ENCODE peak calls at places on chromosomes 6 and 20, in nine cellular contexts. One of them, this sample, is unnamed. For H3K4me1 and H3K36me3, the result is how much of the 10 kb centered on the place peaks cover.

GRCh38 chr20:18362916-18363315 is 74.6 kb downstream of the ZNF133 start:
- DNase-seq in HCT116: no peak
- DNase-seq in HepG2: no peak
- DNase-seq in stomach: no peak
- DNase-seq in prostate gland: no peak
- DNase-seq in transverse colon: no peak
- DNase-seq in K562: no peak
- DNase-seq in Panc1: no peak
- DNase-seq in upper lobe of left lung: peak
- DNase-seq in this sample: no peak

GRCh38 chr20:860891-861290 is 27.4 kb downstream of the FAM110A start:
- DNase-seq in HCT116: no peak
- DNase-seq in HepG2: no peak
- DNase-seq in stomach: no peak
- DNase-seq in prostate gland: no peak
- DNase-seq in transverse colon: no peak
- DNase-seq in K562: no peak
- DNase-seq in Panc1: no peak
- DNase-seq in upper lobe of left lung: no peak
- DNase-seq in this sample: no peak

GRCh38 chr6:8707956-8708772 is 272.8 kb upstream of the SLC35B3 start:
- DNase-seq in HCT116: peak
- DNase-seq in HepG2: peak
- DNase-seq in stomach: peak
- DNase-seq in prostate gland: peak
- DNase-seq in transverse colon: peak
- DNase-seq in K562: no peak
- DNase-seq in Panc1: peak
- DNase-seq in upper lobe of left lung: no peak
- DNase-seq in this sample: no peak

GRCh38 chr20:61218886-61219480 is 33.1 kb upstream of the CDH4 start:
- DNase-seq in HCT116: no peak
- DNase-seq in HepG2: no peak
- DNase-seq in stomach: no peak
- DNase-seq in prostate gland: no peak
- DNase-seq in transverse colon: no peak
- DNase-seq in K562: no peak
- DNase-seq in Panc1: no peak
- DNase-seq in upper lobe of left lung: no peak
- DNase-seq in this sample: no peak

GRCh38 chr20:31845300-31845863 is at the start of gene FOXS1:
- DNase-seq in HCT116: no peak
- DNase-seq in HepG2: no peak
- DNase-seq in stomach: no peak
- DNase-seq in prostate gland: no peak
- DNase-seq in transverse colon: no peak
- DNase-seq in K562: no peak
- DNase-seq in Panc1: no peak
- DNase-seq in upper lobe of left lung: peak
- DNase-seq in this sample: no peak

GRCh38 chr6:138226701-138227315 is 8.5 kb upstream of the PBOV1 start:
- DNase-seq in HCT116: no peak
- DNase-seq in HepG2: no peak
- DNase-seq in stomach: no peak
- DNase-seq in prostate gland: no peak
- DNase-seq in transverse colon: no peak
- DNase-seq in K562: no peak
- DNase-seq in Panc1: no peak
- DNase-seq in upper lobe of left lung: no peak
- DNase-seq in this sample: no peak

GRCh38 chr6:81067057-81067456 is 685.4 kb downstream of the TENT5A start:
- DNase-seq in HCT116: no peak
- DNase-seq in HepG2: no peak
- DNase-seq in stomach: no peak
- DNase-seq in prostate gland: no peak
- DNase-seq in transverse colon: no peak
- DNase-seq in K562: no peak
- DNase-seq in Panc1: no peak
- DNase-seq in upper lobe of left lung: no peak
- DNase-seq in this sample: no peak

GRCh38 chr6:3731700-3732099 is 19.8 kb downstream of the PXDC1 start:
- DNase-seq in HCT116: no peak
- DNase-seq in HepG2: no peak
- DNase-seq in stomach: no peak
- DNase-seq in prostate gland: no peak
- DNase-seq in transverse colon: no peak
- DNase-seq in K562: no peak
- DNase-seq in Panc1: no peak
- DNase-seq in upper lobe of left lung: no peak
- DNase-seq in this sample: peak

GRCh38 chr20:11902264-11902663 is 15.4 kb upstream of the BTBD3 start:
- DNase-seq in HCT116: no peak
- DNase-seq in HepG2: no peak
- DNase-seq in stomach: no peak
- DNase-seq in prostate gland: no peak
- DNase-seq in transverse colon: no peak
- DNase-seq in K562: no peak
- DNase-seq in Panc1: no peak
- DNase-seq in upper lobe of left lung: no peak
- DNase-seq in this sample: no peak

GRCh38 chr6:37794825-37795224 is 24.7 kb upstream of the ZFAND3 start:
- DNase-seq in HCT116: no peak
- DNase-seq in HepG2: no peak
- DNase-seq in stomach: no peak
- DNase-seq in prostate gland: no peak
- DNase-seq in transverse colon: no peak
- DNase-seq in K562: no peak
- DNase-seq in Panc1: peak
- DNase-seq in upper lobe of left lung: no peak
- DNase-seq in this sample: no peak

GRCh38 chr20:13494019-13494418 is 144.7 kb downstream of the TASP1 start:
- DNase-seq in HCT116: no peak
- DNase-seq in HepG2: no peak
- DNase-seq in stomach: no peak
- DNase-seq in prostate gland: no peak
- DNase-seq in transverse colon: no peak
- DNase-seq in K562: no peak
- DNase-seq in Panc1: no peak
- DNase-seq in upper lobe of left lung: no peak
- DNase-seq in this sample: no peak

GRCh38 chr6:167112421-167112820 is 10.5 kb upstream of the CCR6 start:
- DNase-seq in HCT116: no peak
- DNase-seq in HepG2: no peak
- DNase-seq in stomach: no peak
- DNase-seq in prostate gland: no peak
- DNase-seq in transverse colon: no peak
- DNase-seq in K562: no peak
- DNase-seq in Panc1: no peak
- DNase-seq in upper lobe of left lung: no peak
- DNase-seq in this sample: no peak

GRCh38 chr6:129253731-129254130 is 370.8 kb downstream of the LAMA2 start:
- DNase-seq in HCT116: no peak
- DNase-seq in HepG2: no peak
- DNase-seq in stomach: no peak
- DNase-seq in prostate gland: no peak
- DNase-seq in transverse colon: no peak
- DNase-seq in K562: no peak
- DNase-seq in Panc1: no peak
- DNase-seq in upper lobe of left lung: no peak
- DNase-seq in this sample: no peak

GRCh38 chr20:37414636-37415035 is 68.7 kb downstream of the SRC start:
- DNase-seq in HCT116: no peak
- DNase-seq in HepG2: no peak
- DNase-seq in stomach: no peak
- DNase-seq in prostate gland: no peak
- DNase-seq in transverse colon: no peak
- DNase-seq in K562: no peak
- DNase-seq in Panc1: no peak
- DNase-seq in upper lobe of left lung: no peak
- DNase-seq in this sample: no peak

GRCh38 chr20:37417857-37418501 is 72.0 kb downstream of the SRC start:
- DNase-seq in HCT116: no peak
- DNase-seq in HepG2: no peak
- DNase-seq in stomach: no peak
- DNase-seq in prostate gland: no peak
- DNase-seq in transverse colon: no peak
- DNase-seq in K562: no peak
- DNase-seq in Panc1: no peak
- DNase-seq in upper lobe of left lung: no peak
- DNase-seq in this sample: no peak

GRCh38 chr20:37417146-37417856 is 71.4 kb downstream of the SRC start:
- DNase-seq in HCT116: no peak
- DNase-seq in HepG2: no peak
- DNase-seq in stomach: no peak
- DNase-seq in prostate gland: no peak
- DNase-seq in transverse colon: no peak
- DNase-seq in K562: no peak
- DNase-seq in Panc1: no peak
- DNase-seq in upper lobe of left lung: no peak
- DNase-seq in this sample: no peak

GRCh38 chr20:37415118-37416085 is 69.5 kb downstream of the SRC start:
- DNase-seq in HCT116: no peak
- DNase-seq in HepG2: no peak
- DNase-seq in stomach: no peak
- DNase-seq in prostate gland: no peak
- DNase-seq in transverse colon: no peak
- DNase-seq in K562: no peak
- DNase-seq in Panc1: no peak
- DNase-seq in upper lobe of left lung: no peak
- DNase-seq in this sample: no peak

DNA sequence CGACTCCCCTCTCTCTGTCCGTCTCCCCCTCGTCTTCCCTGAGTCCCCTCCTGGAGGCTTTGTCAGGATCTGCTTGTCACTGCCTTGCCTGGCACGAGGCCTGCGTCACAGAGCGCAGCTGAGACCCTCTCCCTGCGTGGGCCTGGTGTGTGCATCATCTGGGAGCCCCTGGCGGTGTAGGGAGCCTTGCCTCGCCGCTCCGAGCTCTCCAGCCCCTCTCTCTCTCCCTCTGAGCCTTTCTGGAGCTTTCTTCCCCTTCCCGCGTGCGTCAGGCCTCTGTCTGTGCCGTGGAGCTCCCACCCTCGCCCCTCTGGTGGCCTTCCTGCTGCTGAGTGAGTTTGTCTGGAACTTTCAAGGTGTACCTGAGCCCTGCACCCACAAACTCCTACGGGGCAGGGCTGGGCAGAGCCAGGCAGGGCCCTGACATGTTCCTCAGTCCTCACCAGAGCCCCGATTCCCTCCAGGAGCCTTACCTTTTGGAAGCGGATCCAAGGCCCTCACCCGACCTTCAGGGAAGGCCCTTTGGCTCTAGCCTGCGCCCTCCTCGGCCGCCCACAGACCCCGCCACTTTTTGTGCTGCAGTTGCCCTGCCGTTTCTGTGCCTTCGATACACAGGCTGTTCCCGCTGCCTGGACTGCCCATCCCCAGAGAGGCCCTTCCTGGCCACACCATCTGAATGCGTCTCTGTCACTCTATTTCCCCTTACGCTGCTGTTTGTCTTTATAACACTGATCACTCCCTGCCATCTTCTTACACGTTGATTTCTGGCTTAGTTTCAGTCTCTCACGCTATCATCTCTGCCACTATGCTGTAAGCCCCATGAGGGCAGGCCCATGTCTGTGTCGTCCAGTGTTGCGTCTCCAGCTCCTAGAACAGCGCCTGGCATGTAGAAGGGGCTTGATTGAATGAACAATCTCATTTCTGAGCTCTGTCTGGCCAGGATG is 70.5 kb downstream of the SRC start:
- DNase-seq in HCT116: no peak
- DNase-seq in HepG2: no peak
- DNase-seq in stomach: no peak
- DNase-seq in prostate gland: no peak
- DNase-seq in transverse colon: no peak
- DNase-seq in K562: no peak
- DNase-seq in Panc1: no peak
- DNase-seq in upper lobe of left lung: no peak
- DNase-seq in this sample: no peak
- TF ChIP-seq POLR2AphosphoS5 in HCT116: no peak
- TF ChIP-seq POLR2AphosphoS5 in HepG2: no peak
- TF ChIP-seq POLR2AphosphoS5 in stomach: no peak
- TF ChIP-seq POLR2AphosphoS5 in prostate gland: no peak
- TF ChIP-seq POLR2AphosphoS5 in transverse colon: no peak
- TF ChIP-seq POLR2AphosphoS5 in K562: no peak
- TF ChIP-seq POLR2AphosphoS5 in Panc1: no peak
- TF ChIP-seq POLR2AphosphoS5 in upper lobe of left lung: no peak
- TF ChIP-seq POLR2AphosphoS5 in this sample: no peak

GRCh38 chr20:4815618-4816017 is 93.9 kb downstream of the PRND start:
- DNase-seq in HCT116: no peak
- DNase-seq in HepG2: no peak
- DNase-seq in stomach: no peak
- DNase-seq in prostate gland: no peak
- DNase-seq in transverse colon: no peak
- DNase-seq in K562: no peak
- DNase-seq in Panc1: no peak
- DNase-seq in upper lobe of left lung: no peak
- DNase-seq in this sample: no peak
- H3K4me1 ChIP-seq in HCT116: under half
- H3K4me1 ChIP-seq in HepG2: under half
- H3K4me1 ChIP-seq in stomach: under half
- H3K4me1 ChIP-seq in prostate gland: under half
- H3K4me1 ChIP-seq in transverse colon: under half
- H3K4me1 ChIP-seq in K562: under half
- H3K4me1 ChIP-seq in Panc1: under half
- H3K4me1 ChIP-seq in upper lobe of left lung: half or more
- H3K4me1 ChIP-seq in this sample: under half

GRCh38 chr6:31534011-31534410 is 5.2 kb downstream of the MCCD1 start:
- DNase-seq in HCT116: no peak
- DNase-seq in HepG2: no peak
- DNase-seq in stomach: no peak
- DNase-seq in prostate gland: no peak
- DNase-seq in transverse colon: no peak
- DNase-seq in K562: no peak
- DNase-seq in Panc1: no peak
- DNase-seq in upper lobe of left lung: no peak
- DNase-seq in this sample: no peak
- H3K36me3 ChIP-seq in HCT116: half or more
- H3K36me3 ChIP-seq in HepG2: half or more
- H3K36me3 ChIP-seq in stomach: half or more
- H3K36me3 ChIP-seq in prostate gland: under half
- H3K36me3 ChIP-seq in transverse colon: under half
- H3K36me3 ChIP-seq in K562: half or more
- H3K36me3 ChIP-seq in Panc1: under half
- H3K36me3 ChIP-seq in upper lobe of left lung: half or more
- H3K36me3 ChIP-seq in this sample: half or more

GRCh38 chr6:165774903-165775608 is 112.0 kb upstream of the PDE10A start:
- DNase-seq in HCT116: no peak
- DNase-seq in HepG2: peak
- DNase-seq in stomach: no peak
- DNase-seq in prostate gland: no peak
- DNase-seq in transverse colon: no peak
- DNase-seq in K562: no peak
- DNase-seq in Panc1: no peak
- DNase-seq in upper lobe of left lung: no peak
- DNase-seq in this sample: no peak
- TF ChIP-seq POLR2AphosphoS5 in HCT116: no peak
- TF ChIP-seq POLR2AphosphoS5 in HepG2: no peak
- TF ChIP-seq POLR2AphosphoS5 in stomach: peak
- TF ChIP-seq POLR2AphosphoS5 in prostate gland: no peak
- TF ChIP-seq POLR2AphosphoS5 in transverse colon: no peak
- TF ChIP-seq POLR2AphosphoS5 in K562: no peak
- TF ChIP-seq POLR2AphosphoS5 in Panc1: no peak
- TF ChIP-seq POLR2AphosphoS5 in upper lobe of left lung: peak
- TF ChIP-seq POLR2AphosphoS5 in this sample: no peak

GRCh38 chr6:75149696-75150095 is 56.2 kb downstream of the COL12A1 start:
- DNase-seq in HCT116: no peak
- DNase-seq in HepG2: no peak
- DNase-seq in stomach: no peak
- DNase-seq in prostate gland: no peak
- DNase-seq in transverse colon: no peak
- DNase-seq in K562: no peak
- DNase-seq in Panc1: no peak
- DNase-seq in upper lobe of left lung: no peak
- DNase-seq in this sample: no peak
- H3K4me1 ChIP-seq in HCT116: under half
- H3K4me1 ChIP-seq in HepG2: under half
- H3K4me1 ChIP-seq in stomach: under half
- H3K4me1 ChIP-seq in prostate gland: under half
- H3K4me1 ChIP-seq in transverse colon: under half
- H3K4me1 ChIP-seq in K562: under half
- H3K4me1 ChIP-seq in Panc1: under half
- H3K4me1 ChIP-seq in upper lobe of left lung: under half
- H3K4me1 ChIP-seq in this sample: under half